ENCODE peak calls at places on chromosomes 3 and 15, in four cellular contexts. H, W, J and K are unnamed samples.

GRCh38 chr15:58758141-58758540 is 8.6 kb upstream of the ADAM10 start:
- DNase-seq in W (no peak), H (no peak), J (no peak), K (no peak)

GRCh38 chr15:101684384-101684783 is 32.2 kb upstream of the TM2D3 start:
- DNase-seq in J (no peak), H (no peak), W (no peak), K (no peak)

GRCh38 chr3:61600195-61600594 is 38.8 kb downstream of the PTPRG start:
- DNase-seq in H (no peak), W (no peak), J (no peak), K (no peak)

GRCh38 chr3:192834428-192834827 is 83.2 kb downstream of the MB21D2 start:
- DNase-seq in H (no peak), W (no peak), J (no peak), K (no peak)

GRCh38 chr3:447671-448070 is 251.1 kb downstream of the CHL1 start:
- DNase-seq in J (no peak), W (no peak), H (no peak), K (no peak)

GRCh38 chr3:42491876-42492507 is 10.5 kb upstream of the VIPR1 start:
- DNase-seq in H (no peak), J (no peak), W (peak; percentile 26), K (no peak)

GRCh38 chr15:43550527-43551363 is 33.3 kb downstream of the MAP1A start:
- DNase-seq in W (no peak), H (no peak), J (no peak), K (no peak)

GRCh38 chr3:111904376-111905241 is 45.5 kb downstream of the PHLDB2 start:
- DNase-seq in H (no peak), J (no peak), W (no peak), K (peak; percentile 47)

GRCh38 chr3:14915636-14916222 is 31.7 kb upstream of the NR2C2 start:
- DNase-seq in J (no peak), H (no peak), W (no peak), K (no peak)

GRCh38 chr15:32851619-32852416 is 134.0 kb downstream of the GREM1 start:
- DNase-seq in W (no peak), J (no peak), H (no peak), K (no peak)

GRCh38 chr3:52446631-52447511 is 2.0 kb upstream of the SEMA3G start:
- DNase-seq in W (peak; percentile 63), J (peak; percentile 89), H (peak; percentile 36), K (peak; percentile 63)

GRCh38 chr15:77865106-77865630 is 212.3 kb downstream of the TBC1D2B start:
- DNase-seq in H (no peak), W (no peak), J (no peak), K (no peak)

GRCh38 chr3:106824856-106825255 is 552.4 kb upstream of the CCDC54 start:
- DNase-seq in H (no peak), J (peak; percentile 47), W (no peak), K (no peak)

GRCh38 chr3:46576899-46577298 is 10.8 kb upstream of the LRRC2 start:
- DNase-seq in W (no peak), H (no peak), J (peak; percentile 64), K (no peak)

GRCh38 chr3:1962531-1963090 is 136.1 kb upstream of the CNTN4 start:
- DNase-seq in W (no peak), J (no peak), H (no peak), K (no peak)

GRCh38 chr3:139448104-139448503 is 28.2 kb downstream of the RBP2 start:
- DNase-seq in J (no peak), W (no peak), H (no peak), K (no peak)

GRCh38 chr3:46271910-46272309 is 29.6 kb downstream of the CCR3 start:
- DNase-seq in W (no peak), J (no peak), H (no peak), K (no peak)

GRCh38 chr3:37217098-37217849 is 42.9 kb upstream of the LRRFIP2 start:
- DNase-seq in W (no peak), J (no peak), H (no peak), K (no peak)

GRCh38 chr3:53845103-53845880 is 927 bp downstream of the CHDH start:
- DNase-seq in W (peak; percentile 68), J (peak; percentile 80), H (no peak), K (no peak)

GRCh38 chr15:52252781-52253180 is 42.8 kb downstream of the MYO5C start:
- DNase-seq in J (no peak), H (no peak), W (no peak), K (peak; percentile 88)

GRCh38 chr3:107370902-107371301 is 6.3 kb upstream of the CCDC54 start:
- DNase-seq in H (no peak), J (no peak), W (no peak), K (no peak)

GRCh38 chr15:91632176-91632575 is 221.3 kb upstream of the SLCO3A1 start:
- DNase-seq in W (no peak), J (no peak), H (no peak), K (no peak)

GRCh38 chr15:26889298-26889898 is 22.5 kb downstream of the GABRA5 start:
- DNase-seq in W (no peak), H (no peak), J (peak; percentile 74), K (no peak)

GRCh38 chr3:72657666-72658065 is 190.6 kb downstream of the SHQ1 start:
- DNase-seq in J (no peak), W (no peak), H (no peak), K (no peak)

GRCh38 chr3:4416427-4416826 is 50.6 kb downstream of the SUMF1 start:
- DNase-seq in W (no peak), H (no peak), J (no peak), K (no peak)

GRCh38 chr15:25685216-25685569 is 177.9 kb downstream of the ATP10A start:
- DNase-seq in W (no peak), H (no peak), J (no peak), K (no peak)

GRCh38 chr15:90497374-90497773 is 32.3 kb upstream of the CRTC3 start:
- DNase-seq in W (no peak), H (no peak), J (no peak), K (no peak)

GRCh38 chr3:148079370-148079769 is 618.3 kb upstream of the AGTR1 start:
- DNase-seq in W (no peak), H (no peak), J (peak; percentile 25), K (no peak)

GRCh38 chr3:100891033-100891432 is 102.2 kb downstream of the ABI3BP start:
- DNase-seq in J (no peak), W (no peak), H (no peak), K (no peak)

GRCh38 chr3:66410976-66411375 is 89.8 kb downstream of the LRIG1 start:
- DNase-seq in H (no peak), J (no peak), W (no peak), K (no peak)

GRCh38 chr3:129118745-129119144 is 2.9 kb downstream of the RAB43 start:
- DNase-seq in W (no peak), J (no peak), H (no peak), K (no peak)
- H3K4me3 ChIP-seq in W (no peak overlapping the region), J (no peak overlapping the region), H (no peak overlapping the region), K (peak overlapping the region; percentile 70)

GRCh38 chr15:76140069-76140454 is 80.3 kb downstream of the TMEM266 start:
- DNase-seq in H (no peak), W (no peak), J (peak; percentile 21), K (no peak)
- H3K4me3 ChIP-seq in H (no peak overlapping the region), W (no peak overlapping the region), J (no peak overlapping the region), K (no peak overlapping the region)

DNA sequence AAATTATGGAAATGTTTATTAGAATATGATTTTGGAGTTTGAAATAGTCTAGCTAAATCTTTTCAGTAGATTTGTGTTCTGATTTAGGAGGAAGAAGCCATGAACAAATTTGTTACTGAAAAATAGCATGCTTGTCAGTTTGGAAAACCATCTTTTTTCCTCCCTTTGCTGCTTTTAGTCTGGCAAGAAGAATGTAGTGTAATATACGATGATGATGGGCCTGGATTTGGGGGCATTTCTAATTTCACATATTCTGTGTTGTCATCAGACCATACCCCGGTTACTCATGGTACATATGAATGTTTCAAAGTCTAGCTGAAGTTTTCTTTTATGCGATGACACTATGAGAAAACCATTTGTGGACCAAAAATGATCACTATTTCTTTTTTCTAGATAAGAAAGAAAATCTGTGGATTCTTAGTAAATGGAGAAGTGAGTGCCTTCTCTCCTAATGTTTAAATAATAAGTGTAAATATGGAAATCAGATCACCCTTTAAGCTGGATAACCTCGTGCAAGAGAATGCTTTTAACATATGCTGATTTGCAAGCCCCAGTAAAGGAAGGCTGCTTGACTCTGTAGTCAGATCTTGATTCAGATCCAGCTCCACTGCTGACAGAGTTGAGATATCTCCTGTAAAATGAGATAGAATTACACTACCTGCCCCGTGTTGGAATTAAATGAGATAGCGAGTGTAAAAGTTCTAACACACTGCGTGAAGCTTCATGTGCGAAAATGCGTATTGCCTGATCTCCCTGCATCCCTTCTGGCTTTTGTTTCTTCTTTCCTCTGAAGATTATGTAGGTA is 3.0 kb downstream of the MEF2A start:
- DNase-seq in W (no peak), H (no peak), J (no peak), K (no peak)
- H3K4me3 ChIP-seq in W (no peak overlapping the region), H (peak overlapping the region; percentile 97), J (no peak overlapping the region), K (no peak overlapping the region)

GRCh38 chr3:133804896-133805295 is 719 bp upstream of the SRPRB start:
- DNase-seq in W (no peak), J (no peak), H (no peak), K (peak; percentile 49)
- H3K4me3 ChIP-seq in W (no peak overlapping the region), J (no peak overlapping the region), H (peak overlapping the region; percentile 81), K (peak overlapping the region; percentile 79)

DNA sequence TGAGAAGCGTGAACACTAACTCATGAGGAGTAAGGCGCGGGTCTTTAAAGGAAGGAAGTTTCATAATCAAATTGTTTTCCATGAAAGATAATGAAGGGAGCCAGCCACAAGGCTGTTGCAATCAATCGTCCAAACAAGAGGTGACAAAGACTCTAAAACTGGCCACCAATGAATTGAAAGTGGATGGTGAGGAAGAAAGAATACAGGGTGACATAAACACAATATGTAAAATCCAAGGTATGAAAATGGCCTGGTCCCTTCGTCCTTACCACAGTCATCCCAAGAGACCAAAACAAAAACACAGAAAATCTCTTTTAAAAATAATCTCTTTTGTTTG is 12.0 kb downstream of the CD86 start:
- DNase-seq in H (no peak), J (no peak), W (no peak), K (no peak)
- H3K4me3 ChIP-seq in H (peak overlapping the region; percentile 25), J (no peak overlapping the region), W (no peak overlapping the region), K (no peak overlapping the region)

GRCh38 chr3:161221881-161222600 is 930 bp downstream of the NMD3 start:
- DNase-seq in J (no peak), H (peak; percentile 5), W (no peak), K (no peak)

GRCh38 chr3:161224786-161225185 is 3.7 kb downstream of the NMD3 start:
- DNase-seq in J (no peak), W (no peak), H (no peak), K (no peak)

GRCh38 chr3:161219495-161219894 is 1.6 kb upstream of the NMD3 start:
- DNase-seq in W (no peak), J (no peak), H (no peak), K (no peak)

GRCh38 chr3:161220850-161221753 is at the start of gene NMD3:
- DNase-seq in W (peak; percentile 95), J (peak; percentile 96), H (peak; percentile 90), K (peak; percentile 84)

GRCh38 chr3:161222662-161223061 is 1.6 kb downstream of the NMD3 start:
- DNase-seq in J (no peak), H (no peak), W (no peak), K (no peak)
- H3K4me3 ChIP-seq in J (peak overlapping the region; percentile 85), H (peak overlapping the region; percentile 98), W (peak overlapping the region; percentile 24), K (peak overlapping the region; percentile 87)